ENCODE peak calls at places on chromosomes 7 and 10, in seven cellular contexts. P is lower lobe of right lung, V is spleen, M is adrenal gland, K is GM23248, G is tibial artery, Z is neuronal stem cell. D is an unnamed sample. For H3K9me3 and H3K4me1, the result is how much of the 10 kb centered on the place peaks cover.

GRCh38 chr7:32164341-32164996 is 94.3 kb upstream of the PDE1C start:
- DNase-seq in P (no peak), V (no peak), M (no peak), K (peak), G (no peak), Z (peak), D (no peak)

GRCh38 chr10:129853236-129853946 is 110.7 kb downstream of the EBF3 start:
- DNase-seq in P (no peak), V (no peak), M (no peak), K (peak), G (no peak), Z (no peak), D (no peak)

GRCh38 chr7:12982178-12982577 is 294.7 kb downstream of the ARL4A start:
- DNase-seq in P (no peak), V (no peak), M (no peak), K (no peak), G (no peak), Z (no peak), D (no peak)

GRCh38 chr7:27586825-27587224 is 75.9 kb downstream of the HIBADH start:
- DNase-seq in P (no peak), V (peak), M (no peak), K (no peak), G (no peak), Z (no peak), D (no peak)

GRCh38 chr7:140308060-140308459 is 90.3 kb downstream of the SLC37A3 start:
- DNase-seq in P (no peak), V (no peak), M (no peak), K (no peak), G (no peak), Z (no peak), D (no peak)

GRCh38 chr10:43304687-43305333 is 37.9 kb upstream of the RASGEF1A start:
- DNase-seq in P (peak), V (peak), M (peak), K (peak), G (peak), Z (peak), D (peak)

GRCh38 chr7:86469680-86470295 is 173.9 kb upstream of the GRM3 start:
- DNase-seq in P (no peak), V (no peak), M (peak), K (peak), G (peak), Z (peak), D (no peak)

GRCh38 chr7:3112499-3113134 is 69.0 kb upstream of the CARD11 start:
- DNase-seq in P (no peak), V (no peak), M (no peak), K (no peak), G (no peak), Z (no peak), D (no peak)

GRCh38 chr10:84654671-84655070 is 326.3 kb downstream of the CCSER2 start:
- DNase-seq in P (no peak), V (no peak), M (no peak), K (no peak), G (no peak), Z (no peak), D (no peak)

GRCh38 chr7:44195901-44196300 is 4.9 kb upstream of the YKT6 start:
- DNase-seq in P (no peak), V (no peak), M (no peak), K (peak), G (no peak), Z (no peak), D (no peak)

GRCh38 chr10:94853065-94853464 is 85.4 kb upstream of the CYP2C9 start:
- DNase-seq in P (no peak), V (no peak), M (no peak), K (no peak), G (no peak), Z (no peak), D (no peak)

GRCh38 chr10:48794074-48794473 is 109.4 kb downstream of the WDFY4 start:
- DNase-seq in P (no peak), V (no peak), M (peak), K (no peak), G (no peak), Z (no peak), D (peak)

GRCh38 chr7:57412618-57413017 is 37.4 kb upstream of the ZNF716 start:
- DNase-seq in P (no peak), V (peak), M (no peak), K (no peak), G (no peak), Z (no peak), D (peak)

GRCh38 chr10:54769051-54769450 is 32.0 kb downstream of the PCDH15 start:
- DNase-seq in P (no peak), V (no peak), M (no peak), K (no peak), G (no peak), Z (peak), D (no peak)

GRCh38 chr10:13984647-13985155 is 346.0 kb downstream of the FRMD4A start:
- DNase-seq in P (no peak), V (no peak), M (no peak), K (peak), G (no peak), Z (no peak), D (no peak)

GRCh38 chr7:16026253-16027020 is 340.0 kb upstream of the MEOX2 start:
- DNase-seq in P (no peak), V (no peak), M (no peak), K (no peak), G (no peak), Z (no peak), D (no peak)

GRCh38 chr7:55073051-55073511 is 54.3 kb downstream of the EGFR start:
- DNase-seq in P (no peak), V (no peak), M (no peak), K (peak), G (no peak), Z (no peak), D (no peak)

GRCh38 chr7:2934211-2934731 is 90.2 kb upstream of the GNA12 start:
- DNase-seq in P (peak), V (peak), M (no peak), K (peak), G (peak), Z (no peak), D (no peak)

GRCh38 chr10:24207781-24208611 is 942 bp upstream of the KIAA1217 start:
- DNase-seq in P (no peak), V (no peak), M (peak), K (no peak), G (no peak), Z (peak), D (no peak)

GRCh38 chr10:76082956-76083355 is 651.5 kb downstream of the LRMDA start:
- DNase-seq in P (no peak), V (no peak), M (no peak), K (peak), G (no peak), Z (peak), D (no peak)

GRCh38 chr7:628826-629225 is 97.7 kb upstream of the DNAAF5 start:
- DNase-seq in P (no peak), V (peak), M (no peak), K (no peak), G (no peak), Z (no peak), D (no peak)

GRCh38 chr10:113099431-113100298 is 149.6 kb downstream of the TCF7L2 start:
- DNase-seq in P (peak), V (no peak), M (no peak), K (no peak), G (no peak), Z (no peak), D (no peak)

GRCh38 chr7:116025098-116025809 is 5.3 kb downstream of the TFEC start:
- DNase-seq in P (no peak), V (no peak), M (no peak), K (peak), G (no peak), Z (no peak), D (no peak)

GRCh38 chr10:5684971-5685763 is 529 bp downstream of the TASOR2 start:
- DNase-seq in P (peak), V (peak), M (peak), K (peak), G (peak), Z (peak), D (no peak)

GRCh38 chr10:120076966-120077706 is 184.6 kb downstream of the SEC23IP start:
- DNase-seq in P (no peak), V (no peak), M (no peak), K (no peak), G (no peak), Z (no peak), D (peak)

GRCh38 chr7:14691034-14691433 is 211.5 kb downstream of the DGKB start:
- DNase-seq in P (no peak), V (no peak), M (no peak), K (no peak), G (no peak), Z (no peak), D (no peak)

GRCh38 chr10:97640868-97641811 is 669 bp downstream of the PI4K2A start:
- DNase-seq in P (peak), V (peak), M (peak), K (peak), G (peak), Z (peak), D (no peak)

GRCh38 chr7:28855538-28856217 is 102.5 kb downstream of the TRIL start:
- DNase-seq in P (no peak), V (no peak), M (no peak), K (peak), G (no peak), Z (no peak), D (peak)

GRCh38 chr10:33290286-33291052 is 44.0 kb downstream of the NRP1 start:
- DNase-seq in P (no peak), V (no peak), M (no peak), K (no peak), G (no peak), Z (no peak), D (no peak)

GRCh38 chr10:120950103-120950561 is 99.0 kb downstream of the WDR11 start:
- DNase-seq in P (no peak), V (no peak), M (peak), K (peak), G (no peak), Z (peak), D (no peak)

GRCh38 chr7:45183711-45184210 is 26.2 kb downstream of the RAMP3 start:
- DNase-seq in P (peak), V (peak), M (peak), K (no peak), G (peak), Z (no peak), D (no peak)

GRCh38 chr10:689433-690226 is at the start of gene DIP2C:
- DNase-seq in P (peak), V (no peak), M (peak), K (peak), G (peak), Z (peak), D (peak)
- H3K4me3 ChIP-seq in P (peak), V (peak), M (peak), K (peak), G (peak), Z (peak), D (peak)

DNA sequence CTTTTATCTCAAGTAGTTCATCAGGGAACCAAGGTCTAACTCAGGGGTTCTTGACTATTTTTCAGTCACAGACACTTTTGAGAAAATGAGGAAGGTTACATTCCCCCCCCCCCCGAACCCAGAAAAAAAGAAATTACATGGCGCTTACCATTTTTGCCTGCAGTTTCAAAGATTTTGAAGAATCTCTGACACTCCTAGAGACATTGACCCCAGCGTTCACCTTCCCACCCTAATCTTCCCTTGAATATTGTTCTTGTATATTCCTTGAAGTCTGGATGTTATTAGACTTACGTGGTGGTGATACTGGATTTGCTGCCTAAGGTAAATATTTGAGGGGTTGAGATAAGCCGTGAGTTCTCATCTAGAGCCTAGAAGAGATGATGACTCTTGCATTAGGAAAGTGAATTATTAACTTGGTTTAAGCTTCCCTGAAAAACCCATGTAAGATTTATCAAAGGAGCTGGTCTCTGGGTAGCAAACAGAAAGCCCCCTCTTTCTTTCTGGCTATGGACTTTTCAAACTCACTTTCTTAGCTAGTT is 245.7 kb upstream of the FOXK1 start:
- DNase-seq in P (no peak), V (no peak), M (no peak), K (no peak), G (no peak), Z (no peak), D (peak)
- H3K9me3 ChIP-seq in P (under half), V (under half), M (under half), K (under half), G (under half), Z (under half), D (under half)

GRCh38 chr10:47312663-47312995 is 9.6 kb upstream of the GDF2 start:
- DNase-seq in P (no peak), V (no peak), M (no peak), K (no peak), G (no peak), Z (no peak), D (no peak)
- H3K4me1 ChIP-seq in P (under half), V (under half), M (under half), K (under half), G (under half), Z (under half), D (under half)

GRCh38 chr7:98107313-98107691 is 640 bp downstream of the LMTK2 start:
- DNase-seq in P (no peak), V (no peak), M (peak), K (peak), G (no peak), Z (no peak), D (no peak)
- H3K4me3 ChIP-seq in P (peak), V (peak), M (peak), K (peak), G (peak), Z (peak), D (peak)

DNA sequence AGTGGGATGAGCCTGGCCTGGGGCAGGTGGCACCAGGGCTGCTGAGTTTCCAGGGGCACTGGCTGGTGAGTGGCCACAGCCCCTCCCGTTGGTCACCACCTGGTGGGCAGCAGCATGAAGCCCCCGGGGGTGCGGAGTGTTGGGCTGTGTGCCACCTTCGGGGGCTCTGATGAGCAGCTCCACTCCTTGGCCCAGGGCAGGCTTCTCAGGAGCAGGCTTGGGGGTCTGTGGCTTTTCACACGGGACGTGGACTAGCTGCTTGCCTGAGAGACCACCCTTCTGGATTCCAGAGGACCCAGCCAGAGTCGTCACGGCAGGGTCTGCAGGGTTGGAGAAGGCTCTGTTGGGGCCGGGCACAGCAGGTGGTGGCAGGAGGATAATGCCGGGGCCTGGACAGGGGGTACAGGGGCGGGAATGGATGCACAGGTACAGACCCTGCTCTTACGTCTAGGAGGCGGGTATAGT is 193.1 kb downstream of the ADARB2 start:
- DNase-seq in P (no peak), V (peak), M (no peak), K (no peak), G (peak), Z (no peak), D (no peak)
- H3K9me3 ChIP-seq in P (under half), V (under half), M (under half), K (under half), G (under half), Z (under half), D (under half)

GRCh38 chr7:117200786-117201185 is 122.1 kb downstream of the WNT2 start:
- DNase-seq in P (no peak), V (no peak), M (no peak), K (no peak), G (no peak), Z (no peak), D (no peak)
- H3K4me1 ChIP-seq in P (under half), V (under half), M (under half), K (under half), G (under half), Z (under half), D (under half)

GRCh38 chr10:124639206-124639605 is 105.0 kb downstream of the FAM53B start:
- DNase-seq in P (no peak), V (peak), M (no peak), K (no peak), G (no peak), Z (no peak), D (no peak)

GRCh38 chr10:124637091-124637700 is 107.0 kb downstream of the FAM53B start:
- DNase-seq in P (no peak), V (peak), M (no peak), K (no peak), G (no peak), Z (no peak), D (no peak)

GRCh38 chr10:124637746-124638145 is 106.4 kb downstream of the FAM53B start:
- DNase-seq in P (no peak), V (peak), M (no peak), K (no peak), G (no peak), Z (no peak), D (no peak)

GRCh38 chr10:124639646-124640045 is 104.5 kb downstream of the FAM53B start:
- DNase-seq in P (no peak), V (peak), M (no peak), K (no peak), G (no peak), Z (no peak), D (no peak)

DNA sequence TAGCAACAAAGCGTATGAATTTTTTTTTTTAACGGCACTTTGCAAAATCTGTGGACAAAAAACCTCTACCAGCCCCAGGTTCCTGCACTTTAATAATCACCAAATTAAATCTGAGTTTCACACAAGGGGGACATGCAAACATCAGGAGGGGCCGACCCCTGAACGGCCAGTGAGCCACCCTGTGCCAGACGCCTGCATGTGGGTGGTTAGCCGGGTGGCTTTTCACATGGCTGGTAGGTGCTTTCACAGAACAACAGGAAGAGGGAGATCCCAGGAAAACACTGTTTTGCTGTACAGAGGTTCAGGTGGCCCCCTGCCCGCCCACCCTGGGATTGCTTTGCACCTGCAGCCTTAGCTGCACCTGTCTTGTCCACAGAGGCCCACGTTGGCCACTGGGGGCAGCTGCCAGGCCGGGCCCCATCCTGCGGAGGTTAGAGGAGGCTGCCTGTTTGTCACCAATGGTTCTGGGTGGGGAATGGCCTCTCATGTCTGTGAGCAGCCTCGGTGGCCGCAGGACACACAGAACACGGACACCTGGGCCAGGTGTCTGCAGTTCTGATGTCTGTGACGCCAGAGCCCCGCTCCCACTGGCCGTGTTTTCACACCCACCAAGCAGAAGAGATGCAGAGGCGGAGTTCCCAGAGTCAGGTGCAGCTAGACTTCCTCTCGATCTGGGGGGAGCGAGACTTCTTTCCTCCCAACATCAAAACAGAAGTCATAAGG is 107.7 kb downstream of the FAM53B start:
- DNase-seq in P (no peak), V (peak), M (no peak), K (no peak), G (no peak), Z (no peak), D (no peak)
- H3K4me3 ChIP-seq in P (no peak), V (no peak), M (no peak), K (no peak), G (no peak), Z (no peak), D (no peak)

GRCh38 chr7:63968629-63969028 is 30.0 kb upstream of the ZNF722 start:
- DNase-seq in P (no peak), V (no peak), M (no peak), K (no peak), G (no peak), Z (no peak), D (no peak)
- H3K9me3 ChIP-seq in P (under half), V (half or more), M (under half), K (under half), G (under half), Z (under half), D (under half)

D was measured in esophagus muscularis mucosa.